ENCODE peak calls at places on chromosome 11, in four cellular contexts. A is stimulated activated CD4-positive, alpha-beta T cell treated with anti-CD3 and anti-CD28 coated beads, Interleukin-12 subunit alpha, Interleukin-12 subunit beta, amount 100 ng/mL, for 4 hours; C is Peyer's patch; L is EH. M is an unnamed sample.

GRCh38 chr11:30120045-30120589 is 103.3 kb upstream of the KCNA4 start:
- DNase-seq in C (no peak), A (no peak), L (no peak), M (no peak)

GRCh38 chr11:35712533-35712932 is 50.0 kb downstream of the TRIM44 start:
- DNase-seq in L (no peak), C (no peak), A (no peak), M (no peak)

GRCh38 chr11:8365542-8365941 is 101.9 kb upstream of the LMO1 start:
- DNase-seq in L (no peak), C (no peak), A (no peak), M (no peak)

GRCh38 chr11:45455536-45455935 is 169.4 kb upstream of the SYT13 start:
- DNase-seq in L (peak), A (no peak), C (no peak), M (no peak)

GRCh38 chr11:60193687-60194433 is 11.0 kb upstream of the MS4A6A start:
- DNase-seq in L (peak), A (peak), C (peak), M (no peak)

GRCh38 chr11:126348806-126349582 is 6.5 kb upstream of the ST3GAL4 start:
- DNase-seq in L (peak), A (no peak), C (no peak), M (no peak)

GRCh38 chr11:62574363-62575057 is 819 bp upstream of the EEF1G start:
- DNase-seq in L (peak), C (peak), A (no peak), M (no peak)

GRCh38 chr11:2761131-2762030 is 61.6 kb upstream of the KCNQ1OT1 start:
- DNase-seq in A (no peak), L (no peak), C (peak), M (no peak)

GRCh38 chr11:64314146-64314804 is 3.1 kb downstream of the TRMT112 start:
- DNase-seq in L (no peak), A (no peak), C (no peak), M (no peak)

GRCh38 chr11:76005746-76006145 is 190.7 kb downstream of the UVRAG start:
- DNase-seq in L (peak), C (no peak), A (no peak), M (no peak)

GRCh38 chr11:18761741-18762140 is 29.9 kb downstream of the PTPN5 start:
- DNase-seq in C (no peak), L (no peak), A (no peak), M (no peak)

GRCh38 chr11:28529540-28530410 is 421.6 kb downstream of the METTL15 start:
- DNase-seq in C (no peak), A (no peak), L (peak), M (no peak)

GRCh38 chr11:60265373-60266214 is 14.9 kb upstream of the MS4A4A start:
- DNase-seq in C (no peak), L (peak), A (no peak), M (peak)

GRCh38 chr11:88849368-88849767 is 216.4 kb downstream of the GRM5 start:
- DNase-seq in C (no peak), A (no peak), L (peak), M (no peak)

GRCh38 chr11:103842795-103843194 is 193.6 kb upstream of the DDI1 start:
- DNase-seq in A (no peak), C (no peak), L (peak), M (no peak)